ENCODE peak calls at places on chromosomes 16 and 17, in five cellular contexts. U is fibroblast of lung, L is BE2C, M is GM12865, T is AG04449. I is an unnamed sample.

GRCh38 chr16:29896841-29897240 is 2.5 kb downstream of the SEZ6L2 start:
- DNase-seq in U (no peak), L (no peak), M (no peak), T (no peak), I (no peak)

GRCh38 chr17:49067163-49067562 is 65.4 kb upstream of the B4GALNT2 start:
- DNase-seq in U (no peak), L (no peak), M (no peak), T (no peak), I (no peak)

GRCh38 chr16:81610144-81610842 is 165.7 kb downstream of the CMIP start:
- DNase-seq in U (peak; percentile 75), L (peak; percentile 67), M (no peak), T (no peak), I (no peak)

GRCh38 chr17:56350592-56350991 is 197.3 kb downstream of the ANKFN1 start:
- DNase-seq in U (no peak), L (no peak), M (no peak), T (no peak), I (no peak)

GRCh38 chr16:65180986-65181710 is 59.3 kb upstream of the CDH11 start:
- DNase-seq in U (peak; percentile 50), L (no peak), M (no peak), T (no peak), I (no peak)

GRCh38 chr17:73325527-73325842 is 13.7 kb upstream of the CDC42EP4 start:
- DNase-seq in U (peak; percentile 89), L (no peak), M (no peak), T (no peak), I (no peak)

GRCh38 chr16:68429081-68429740 is 19.1 kb downstream of the SMPD3 start:
- DNase-seq in U (no peak), L (no peak), M (no peak), T (no peak), I (peak; percentile 54)

GRCh38 chr17:11644265-11645212 is 46.3 kb downstream of the DNAH9 start:
- DNase-seq in U (peak; percentile 47), L (peak; percentile 45), M (peak; percentile 76), T (no peak), I (peak; percentile 7)

GRCh38 chr17:77527836-77528505 is 387.2 kb downstream of the SEC14L1 start:
- DNase-seq in U (no peak), L (no peak), M (no peak), T (no peak), I (no peak)

GRCh38 chr16:50396770-50397525 is 28.2 kb upstream of the BRD7 start:
- DNase-seq in U (no peak), L (no peak), M (no peak), T (no peak), I (no peak)

GRCh38 chr17:50027639-50028206 is 28.2 kb upstream of the ITGA3 start:
- DNase-seq in U (peak; percentile 93), L (peak; percentile 49), M (no peak), T (no peak), I (peak; percentile 91)

GRCh38 chr17:27471321-27472269 is 15.3 kb downstream of the KSR1 start:
- DNase-seq in U (no peak), L (no peak), M (peak; percentile 96), T (no peak), I (no peak)

GRCh38 chr17:81163051-81163695 is 2.1 kb upstream of the PVALEF start:
- DNase-seq in U (no peak), L (peak; percentile 16), M (no peak), T (no peak), I (no peak)

GRCh38 chr17:50169121-50169764 is 3.4 kb downstream of the SGCA start:
- DNase-seq in U (peak; percentile 82), L (peak; percentile 66), M (peak; percentile 82), T (no peak), I (no peak)

GRCh38 chr17:38606646-38607611 is 1.2 kb upstream of the SRCIN1 start:
- DNase-seq in U (no peak), L (no peak), M (no peak), T (no peak), I (no peak)

GRCh38 chr17:60671482-60671881 is 6.2 kb upstream of the BCAS3 start:
- DNase-seq in U (no peak), L (no peak), M (no peak), T (no peak), I (no peak)

GRCh38 chr17:59842901-59843652 is 49.7 kb downstream of the TUBD1 start:
- DNase-seq in U (peak; percentile 97), L (no peak), M (peak; percentile 91), T (peak; percentile 99), I (peak; percentile 96)

GRCh38 chr16:29877266-29877961 is 14.4 kb upstream of the CDIPT start:
- DNase-seq in U (peak; percentile 17), L (peak; percentile 88), M (peak; percentile 76), T (no peak), I (no peak)

GRCh38 chr16:50538411-50539052 is 9.7 kb upstream of the NKD1 start:
- DNase-seq in U (no peak), L (no peak), M (no peak), T (no peak), I (no peak)

GRCh38 chr17:21161498-21162393 is 35.0 kb downstream of the DHRS7B start:
- DNase-seq in U (peak; percentile 44), L (no peak), M (no peak), T (peak; percentile 94), I (no peak)

GRCh38 chr17:74878658-74879057 is 5.9 kb upstream of the FDXR start:
- DNase-seq in U (no peak), L (no peak), M (no peak), T (no peak), I (no peak)

GRCh38 chr17:2484876-2485275 is 26.8 kb downstream of the METTL16 start:
- DNase-seq in U (no peak), L (no peak), M (no peak), T (no peak), I (peak; percentile 39)

GRCh38 chr16:69520800-69521602 is 44.8 kb upstream of the NFAT5 start:
- DNase-seq in U (peak; percentile 55), L (no peak), M (peak; percentile 81), T (no peak), I (no peak)

GRCh38 chr17:77504652-77505459 is 364.1 kb downstream of the SEC14L1 start:
- DNase-seq in U (no peak), L (no peak), M (no peak), T (no peak), I (no peak)

GRCh38 chr17:74822329-74823175 is 37.1 kb downstream of the GRIN2C start:
- DNase-seq in U (no peak), L (no peak), M (no peak), T (no peak), I (no peak)

GRCh38 chr16:51155199-51155607 is 4.1 kb upstream of the SALL1 start:
- DNase-seq in U (no peak), L (no peak), M (no peak), T (no peak), I (no peak)

GRCh38 chr17:57338257-57338919 is 82.1 kb downstream of the MSI2 start:
- DNase-seq in U (no peak), L (no peak), M (peak; percentile 59), T (no peak), I (no peak)

GRCh38 chr16:83137326-83137770 is 510.6 kb downstream of the CDH13 start:
- DNase-seq in U (peak; percentile 82), L (no peak), M (peak; percentile 27), T (no peak), I (no peak)

GRCh38 chr17:82214012-82214628 is 1.5 kb upstream of the CCDC57 start:
- DNase-seq in U (no peak), L (no peak), M (no peak), T (no peak), I (no peak)

GRCh38 chr17:40608061-40608581 is 39.5 kb downstream of the SMARCE1 start:
- DNase-seq in U (no peak), L (no peak), M (no peak), T (no peak), I (no peak)

GRCh38 chr17:57567278-57567677 is 177.8 kb downstream of the CCDC182 start:
- DNase-seq in U (no peak), L (peak; percentile 96), M (no peak), T (no peak), I (no peak)

GRCh38 chr16:83682858-83683235 is 124.9 kb upstream of the HSBP1 start:
- DNase-seq in U (no peak), L (no peak), M (no peak), T (no peak), I (no peak)

GRCh38 chr16:25100511-25100910 is 11.0 kb upstream of the LCMT1 start:
- DNase-seq in U (no peak), L (no peak), M (no peak), T (no peak), I (no peak)

GRCh38 chr16:87100306-87101058 is 216.7 kb downstream of the C16orf95 start:
- DNase-seq in U (no peak), L (no peak), M (peak; percentile 13), T (no peak), I (no peak)

GRCh38 chr17:59331929-59332889 is 754 bp downstream of the YPEL2 start:
- DNase-seq in U (no peak), L (peak; percentile 40), M (peak; percentile 30), T (no peak), I (no peak)

GRCh38 chr16:3465911-3466584 is 22.6 kb downstream of the NAA60 start:
- DNase-seq in U (no peak), L (no peak), M (no peak), T (no peak), I (no peak)
- TF ChIP-seq CTCF in U (no peak), L (no peak), M (no peak), T (no peak), I (no peak)

GRCh38 chr17:79544142-79544914 is 66.5 kb downstream of the RBFOX3 start:
- DNase-seq in U (no peak), L (no peak), M (no peak), T (no peak), I (no peak)

GRCh38 chr17:79545251-79546005 is 65.4 kb downstream of the RBFOX3 start:
- DNase-seq in U (no peak), L (no peak), M (no peak), T (no peak), I (no peak)

GRCh38 chr17:79541451-79541850 is 69.4 kb downstream of the RBFOX3 start:
- DNase-seq in U (no peak), L (no peak), M (no peak), T (no peak), I (no peak)

GRCh38 chr17:79542718-79543117 is 68.1 kb downstream of the RBFOX3 start:
- DNase-seq in U (no peak), L (no peak), M (no peak), T (no peak), I (no peak)

DNA sequence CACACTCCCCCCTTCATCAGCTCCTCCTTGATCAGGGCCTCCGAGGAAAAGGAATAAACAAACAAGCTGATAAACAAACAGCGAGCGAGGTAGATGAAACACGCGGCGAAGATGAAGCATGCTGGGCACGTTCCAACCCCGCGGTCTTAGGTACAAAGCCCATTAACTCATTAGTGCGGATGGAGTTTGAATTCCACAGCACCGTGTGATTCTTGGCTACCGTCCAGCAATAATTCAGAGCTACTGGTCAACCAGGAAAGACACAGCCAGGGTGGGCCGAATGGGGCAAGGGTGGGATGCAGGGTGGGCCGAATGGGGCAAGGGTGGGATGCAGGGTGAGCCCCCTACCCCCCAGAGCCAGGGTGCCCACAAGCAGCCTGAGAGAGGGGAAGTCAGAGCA is 67.3 kb downstream of the RBFOX3 start:
- DNase-seq in U (no peak), L (no peak), M (no peak), T (no peak), I (no peak)
- H3K4me3 ChIP-seq in U (no peak overlapping the region), L (no peak overlapping the region), M (no peak overlapping the region), T (no peak overlapping the region), I (no peak overlapping the region)

GRCh38 chr17:44759916-44760243 is 1.1 kb downstream of the ADAM11 start:
- DNase-seq in U (no peak), L (no peak), M (no peak), T (no peak), I (no peak)
- TF ChIP-seq CTCF in U (no peak), L (no peak), M (no peak), T (no peak), I (no peak)

GRCh38 chr17:41792835-41793748 is 6.6 kb upstream of the JUP start:
- DNase-seq in U (peak; percentile 49), L (peak; percentile 52), M (no peak), T (no peak), I (no peak)
- H3K4me3 ChIP-seq in U (no peak overlapping the region), L (no peak overlapping the region), M (no peak overlapping the region), T (no peak overlapping the region), I (peak overlapping the region; percentile 11)

I was measured in retinal pigment epithelial cell.